ENCODE peak calls at places on chromosomes 4 and X, in eight cellular contexts. F is ovary, K is SHP77, Z is stromal cell of bone marrow, B is LHCN-M2, N is hippocampal formation, C is activated T-helper 1 cell treated with Interleukin-2 at 50 U/mL for 16 hours, H is dorsolateral prefrontal cortex. V is an unnamed sample.

GRCh38 chrX:1051421-1051820 is 161.0 kb downstream of the CRLF2 start:
- DNase-seq in F (no peak), K (no peak), Z (no peak), B (no peak), N (no peak), C (no peak), H (no peak), V (no peak)

GRCh38 chrX:25020391-25021131 is 4.8 kb upstream of the ARX start:
- DNase-seq in F (peak), K (no peak), Z (no peak), B (peak), N (no peak), C (no peak), H (no peak), V (no peak)

GRCh38 chr4:74531952-74532794 is 87.2 kb downstream of the AREG start:
- DNase-seq in F (no peak), K (peak), Z (peak), B (peak), N (no peak), C (no peak), H (no peak), V (no peak)

GRCh38 chr4:121377065-121377464 is 3.8 kb downstream of the QRFPR start:
- DNase-seq in F (no peak), K (no peak), Z (no peak), B (no peak), N (no peak), C (no peak), H (no peak), V (no peak)

GRCh38 chr4:4837921-4838601 is 21.4 kb upstream of the MSX1 start:
- DNase-seq in F (no peak), K (no peak), Z (no peak), B (peak), N (no peak), C (no peak), H (no peak), V (no peak)

GRCh38 chr4:123125477-123125876 is 203.1 kb upstream of the NUDT6 start:
- DNase-seq in F (no peak), K (no peak), Z (no peak), B (no peak), N (no peak), C (no peak), H (no peak), V (no peak)

GRCh38 chr4:129239088-129239487 is 143.1 kb downstream of the C4orf33 start:
- DNase-seq in F (no peak), K (peak), Z (peak), B (peak), N (no peak), C (no peak), H (no peak), V (no peak)

GRCh38 chrX:13188731-13189309 is 131.0 kb downstream of the ATXN3L start:
- DNase-seq in F (no peak), K (no peak), Z (no peak), B (no peak), N (no peak), C (no peak), H (no peak), V (no peak)

GRCh38 chr4:83234902-83235644 is 49.5 kb downstream of the COQ2 start:
- DNase-seq in F (no peak), K (no peak), Z (no peak), B (no peak), N (no peak), C (no peak), H (no peak), V (no peak)

GRCh38 chr4:48329193-48329592 is 12.1 kb upstream of the SLAIN2 start:
- DNase-seq in F (no peak), K (no peak), Z (no peak), B (no peak), N (no peak), C (no peak), H (no peak), V (no peak)